ENCODE peak calls at places on chromosomes 3 and 15, in eight cellular contexts. M, W, E, U, Z, F, I and O are unnamed samples.

GRCh38 chr15:28125673-28126651 is 26.8 kb upstream of the OCA2 start:
- DNase-seq in M (no peak), W (no peak), E (peak; percentile 72), U (peak; percentile 59), Z (no peak), F (no peak), I (no peak), O (peak; percentile 61)

GRCh38 chr3:99324854-99325253 is 313.5 kb upstream of the COL8A1 start:
- DNase-seq in M (no peak), W (no peak), E (no peak), U (no peak), Z (no peak), F (no peak), I (no peak), O (no peak)

GRCh38 chr3:31423522-31423921 is 109.2 kb upstream of the STT3B start:
- DNase-seq in M (no peak), W (no peak), E (peak; percentile 8), U (peak; percentile 19), Z (no peak), F (no peak), I (no peak), O (peak; percentile 75)

GRCh38 chr15:38129531-38130199 is 123.0 kb upstream of the SPRED1 start:
- DNase-seq in M (peak; percentile 53), W (no peak), E (peak; percentile 100), U (peak; percentile 49), Z (no peak), F (no peak), I (no peak), O (peak; percentile 100)

GRCh38 chr15:51111061-51111460 is 16.4 kb upstream of the TNFAIP8L3 start:
- DNase-seq in M (no peak), W (no peak), E (no peak), U (no peak), Z (no peak), F (no peak), I (no peak), O (no peak)

GRCh38 chr3:156037356-156037755 is 83.0 kb upstream of the KCNAB1 start:
- DNase-seq in M (no peak), W (no peak), E (peak; percentile 8), U (no peak), Z (no peak), F (no peak), I (no peak), O (no peak)

GRCh38 chr3:58200121-58200709 is 10.6 kb downstream of the DNASE1L3 start:
- DNase-seq in M (no peak), W (no peak), E (no peak), U (peak; percentile 41), Z (no peak), F (no peak), I (no peak), O (no peak)

GRCh38 chr3:89405145-89405544 is 297.7 kb downstream of the EPHA3 start:
- DNase-seq in M (no peak), W (no peak), E (no peak), U (no peak), Z (no peak), F (no peak), I (no peak), O (no peak)

GRCh38 chr15:34644061-34644460 is 60.6 kb upstream of the GOLGA8B start:
- DNase-seq in M (no peak), W (no peak), E (peak; percentile 52), U (no peak), Z (no peak), F (no peak), I (no peak), O (peak; percentile 94)

GRCh38 chr3:73029321-73029796 is 32.1 kb upstream of the EBLN2 start:
- DNase-seq in M (no peak), W (no peak), E (peak; percentile 78), U (no peak), Z (no peak), F (no peak), I (no peak), O (peak; percentile 95)